ENCODE peak calls at places on chromosomes 13 and 19, in six cellular contexts. One of them, this sample, is unnamed.

GRCh38 chr19:35021596-35021995 is 8.7 kb upstream of the SCN1B start:
- DNase-seq in heart right ventricle: no peak
- DNase-seq in mucosa of descending colon: no peak
- DNase-seq in K562: no peak
- DNase-seq in coronary artery: no peak
- DNase-seq in GM23248: no peak
- DNase-seq in this sample: no peak

GRCh38 chr19:44875666-44876418 is 15.2 kb upstream of the TOMM40 start:
- DNase-seq in mucosa of descending colon: peak; percentile 69
- DNase-seq in GM23248: no peak
- DNase-seq in coronary artery: no peak
- DNase-seq in K562: no peak
- DNase-seq in heart right ventricle: no peak
- DNase-seq in this sample: no peak

GRCh38 chr13:66323695-66324094 is 906.4 kb downstream of the PCDH9 start:
- DNase-seq in coronary artery: no peak
- DNase-seq in heart right ventricle: no peak
- DNase-seq in GM23248: no peak
- DNase-seq in mucosa of descending colon: no peak
- DNase-seq in K562: no peak
- DNase-seq in this sample: no peak

GRCh38 chr19:6215701-6216235 is 64.0 kb downstream of the MLLT1 start:
- DNase-seq in coronary artery: no peak
- DNase-seq in K562: no peak
- DNase-seq in GM23248: no peak
- DNase-seq in mucosa of descending colon: peak; percentile 17
- DNase-seq in heart right ventricle: no peak
- DNase-seq in this sample: no peak

GRCh38 chr19:6736169-6736916 is 1.0 kb downstream of the GPR108 start:
- DNase-seq in heart right ventricle: peak; percentile 77
- DNase-seq in K562: no peak
- DNase-seq in GM23248: peak; percentile 94
- DNase-seq in coronary artery: peak; percentile 89
- DNase-seq in mucosa of descending colon: peak; percentile 83
- DNase-seq in this sample: peak; percentile 75

GRCh38 chr19:7772752-7773291 is 9.8 kb downstream of the CLEC4M start:
- DNase-seq in coronary artery: no peak
- DNase-seq in K562: no peak
- DNase-seq in mucosa of descending colon: no peak
- DNase-seq in GM23248: peak; percentile 60
- DNase-seq in heart right ventricle: no peak
- DNase-seq in this sample: no peak

GRCh38 chr13:26678330-26678729 is 82.3 kb downstream of the GPR12 start:
- DNase-seq in coronary artery: no peak
- DNase-seq in GM23248: no peak
- DNase-seq in heart right ventricle: no peak
- DNase-seq in K562: no peak
- DNase-seq in mucosa of descending colon: no peak
- DNase-seq in this sample: no peak

GRCh38 chr13:51730927-51731326 is 73.0 kb downstream of the DHRS12 start:
- DNase-seq in K562: no peak
- DNase-seq in mucosa of descending colon: no peak
- DNase-seq in GM23248: no peak
- DNase-seq in coronary artery: no peak
- DNase-seq in heart right ventricle: no peak
- DNase-seq in this sample: no peak

GRCh38 chr13:29474991-29475390 is 120.5 kb downstream of the SLC7A1 start:
- DNase-seq in mucosa of descending colon: no peak
- DNase-seq in GM23248: peak; percentile 87
- DNase-seq in coronary artery: no peak
- DNase-seq in heart right ventricle: no peak
- DNase-seq in K562: no peak
- DNase-seq in this sample: no peak

GRCh38 chr13:112606125-112607001 is 18.4 kb upstream of the TUBGCP3 start:
- DNase-seq in coronary artery: peak; percentile 93
- DNase-seq in mucosa of descending colon: peak; percentile 97
- DNase-seq in K562: peak; percentile 90
- DNase-seq in heart right ventricle: peak; percentile 93
- DNase-seq in GM23248: peak; percentile 95
- DNase-seq in this sample: peak; percentile 94

GRCh38 chr13:113275387-113275786 is 21.7 kb upstream of the LAMP1 start:
- DNase-seq in heart right ventricle: no peak
- DNase-seq in GM23248: peak; percentile 81
- DNase-seq in K562: peak; percentile 65
- DNase-seq in mucosa of descending colon: peak; percentile 55
- DNase-seq in coronary artery: no peak
- DNase-seq in this sample: no peak

GRCh38 chr13:111074826-111075225 is 40.3 kb upstream of the ARHGEF7 start:
- DNase-seq in K562: no peak
- DNase-seq in GM23248: no peak
- DNase-seq in heart right ventricle: no peak
- DNase-seq in mucosa of descending colon: no peak
- DNase-seq in coronary artery: no peak
- DNase-seq in this sample: no peak

GRCh38 chr13:48302920-48303330 is 626 bp upstream of the RB1 start:
- DNase-seq in coronary artery: no peak
- DNase-seq in heart right ventricle: no peak
- DNase-seq in K562: no peak
- DNase-seq in mucosa of descending colon: no peak
- DNase-seq in GM23248: no peak
- DNase-seq in this sample: no peak

GRCh38 chr13:113904411-113904810 is 40.5 kb upstream of the GAS6 start:
- DNase-seq in K562: no peak
- DNase-seq in heart right ventricle: peak; percentile 62
- DNase-seq in coronary artery: peak; percentile 72
- DNase-seq in GM23248: peak; percentile 72
- DNase-seq in mucosa of descending colon: peak; percentile 56
- DNase-seq in this sample: peak; percentile 44

GRCh38 chr19:5254543-5254942 is 86.1 kb downstream of the PTPRS start:
- DNase-seq in K562: no peak
- DNase-seq in coronary artery: no peak
- DNase-seq in mucosa of descending colon: no peak
- DNase-seq in heart right ventricle: no peak
- DNase-seq in GM23248: no peak
- DNase-seq in this sample: no peak

GRCh38 chr13:79867248-79867647 is 386.3 kb downstream of the NDFIP2 start:
- DNase-seq in GM23248: no peak
- DNase-seq in heart right ventricle: no peak
- DNase-seq in mucosa of descending colon: no peak
- DNase-seq in coronary artery: no peak
- DNase-seq in K562: no peak
- DNase-seq in this sample: no peak

GRCh38 chr13:88704600-88705275 is 1033.6 kb downstream of the SLITRK5 start:
- DNase-seq in mucosa of descending colon: no peak
- DNase-seq in GM23248: no peak
- DNase-seq in heart right ventricle: no peak
- DNase-seq in K562: no peak
- DNase-seq in coronary artery: no peak
- DNase-seq in this sample: no peak

GRCh38 chr13:20945952-20946383 is 43.4 kb upstream of the XPO4 start:
- DNase-seq in K562: no peak
- DNase-seq in GM23248: peak; percentile 35
- DNase-seq in heart right ventricle: peak; percentile 26
- DNase-seq in coronary artery: no peak
- DNase-seq in mucosa of descending colon: no peak
- DNase-seq in this sample: no peak

GRCh38 chr19:53037101-53038097 is 7.1 kb upstream of the ERVV-2 start:
- DNase-seq in mucosa of descending colon: no peak
- DNase-seq in heart right ventricle: peak; percentile 5
- DNase-seq in GM23248: peak; percentile 87
- DNase-seq in K562: peak; percentile 39
- DNase-seq in coronary artery: no peak
- DNase-seq in this sample: no peak

GRCh38 chr13:19632915-19633339 is 532 bp upstream of the MPHOSPH8 start:
- DNase-seq in heart right ventricle: no peak
- DNase-seq in GM23248: no peak
- DNase-seq in mucosa of descending colon: no peak
- DNase-seq in coronary artery: no peak
- DNase-seq in K562: no peak
- DNase-seq in this sample: no peak

GRCh38 chr13:39781381-39781780 is 125.9 kb downstream of the COG6 start:
- DNase-seq in K562: no peak
- DNase-seq in GM23248: no peak
- DNase-seq in mucosa of descending colon: no peak
- DNase-seq in coronary artery: no peak
- DNase-seq in heart right ventricle: no peak
- DNase-seq in this sample: no peak
- H3K4me3 ChIP-seq in K562: no peak overlapping the region
- H3K4me3 ChIP-seq in GM23248: no peak overlapping the region
- H3K4me3 ChIP-seq in mucosa of descending colon: no peak overlapping the region
- H3K4me3 ChIP-seq in coronary artery: no peak overlapping the region
- H3K4me3 ChIP-seq in heart right ventricle: no peak overlapping the region
- H3K4me3 ChIP-seq in this sample: peak overlapping the region; percentile 6

DNA sequence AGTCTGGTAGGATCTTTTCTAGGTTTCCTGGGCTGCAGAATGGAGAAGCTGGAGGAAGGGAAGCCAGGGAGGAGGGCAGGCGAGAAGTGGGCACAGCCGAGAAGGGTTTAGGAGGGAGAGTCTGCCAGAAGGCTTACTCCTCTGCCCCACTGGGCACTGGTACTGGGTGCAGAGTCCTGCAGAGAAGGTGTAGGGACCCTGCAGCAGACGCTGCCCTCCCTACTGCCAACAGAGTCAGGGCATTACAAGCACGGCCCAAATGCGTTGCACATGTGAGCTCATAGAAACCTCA is 726 bp upstream of the PEPD start:
- DNase-seq in heart right ventricle: no peak
- DNase-seq in mucosa of descending colon: no peak
- DNase-seq in K562: no peak
- DNase-seq in coronary artery: no peak
- DNase-seq in GM23248: no peak
- DNase-seq in this sample: no peak
- H3K4me3 ChIP-seq in heart right ventricle: peak overlapping the region; percentile 69
- H3K4me3 ChIP-seq in mucosa of descending colon: no peak overlapping the region
- H3K4me3 ChIP-seq in K562: peak overlapping the region; percentile 65
- H3K4me3 ChIP-seq in coronary artery: peak overlapping the region; percentile 89
- H3K4me3 ChIP-seq in GM23248: peak overlapping the region; percentile 91
- H3K4me3 ChIP-seq in this sample: peak overlapping the region; percentile 97

DNA sequence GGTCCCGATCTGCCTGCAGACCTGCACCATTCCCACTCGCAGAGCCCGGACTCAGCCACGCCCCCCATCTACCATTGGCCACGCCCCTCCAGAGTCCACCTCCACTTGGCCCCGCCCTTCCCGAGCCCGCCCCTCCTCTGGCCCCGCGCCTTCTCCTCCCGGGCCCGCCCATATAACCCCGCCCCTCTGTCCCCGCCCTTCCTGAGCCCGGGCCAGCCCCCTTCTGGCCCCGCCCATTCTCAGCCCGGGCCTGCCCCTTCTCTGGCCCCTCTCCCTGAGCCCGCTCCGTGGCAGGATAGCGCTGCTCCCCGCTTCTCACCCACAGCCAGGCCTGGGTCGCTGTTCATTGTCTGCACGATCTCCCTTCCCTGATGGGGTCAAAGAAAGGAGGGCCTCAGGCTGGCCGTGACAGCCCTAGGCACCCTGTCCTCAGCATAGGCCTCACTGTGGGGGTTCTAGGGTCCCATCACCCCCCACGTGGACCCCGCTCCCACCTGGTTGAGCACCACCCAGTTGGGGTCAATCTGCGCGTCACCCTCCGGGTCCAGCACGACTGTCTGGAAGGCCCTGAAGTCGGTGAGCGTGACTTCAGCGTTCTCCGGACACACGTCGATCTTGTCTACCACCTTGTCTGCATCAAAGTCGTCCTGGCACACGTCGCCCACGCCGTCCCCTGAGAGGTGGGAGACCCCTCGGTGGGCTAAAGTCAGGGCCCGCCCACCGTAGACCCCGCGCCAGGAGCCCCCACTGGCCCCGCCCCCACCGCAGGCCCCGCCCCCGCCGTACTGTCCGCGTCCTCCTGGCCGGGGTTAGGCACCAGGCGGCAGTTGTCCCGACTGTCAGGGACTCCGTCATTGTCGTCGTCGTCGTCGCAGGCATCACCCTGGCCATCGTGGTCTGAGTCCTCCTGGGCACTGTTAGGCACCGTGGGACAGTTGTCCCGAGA is 5.7 kb downstream of the COMP start:
- DNase-seq in K562: peak; percentile 100
- DNase-seq in heart right ventricle: peak; percentile 53
- DNase-seq in coronary artery: no peak
- DNase-seq in mucosa of descending colon: peak; percentile 92
- DNase-seq in GM23248: peak; percentile 89
- DNase-seq in this sample: no peak
- H3K4me3 ChIP-seq in K562: peak overlapping the region; percentile 33
- H3K4me3 ChIP-seq in heart right ventricle: no peak overlapping the region
- H3K4me3 ChIP-seq in coronary artery: peak overlapping the region; percentile 54
- H3K4me3 ChIP-seq in mucosa of descending colon: no peak overlapping the region
- H3K4me3 ChIP-seq in GM23248: no peak overlapping the region
- H3K4me3 ChIP-seq in this sample: peak overlapping the region; percentile 41

DNA sequence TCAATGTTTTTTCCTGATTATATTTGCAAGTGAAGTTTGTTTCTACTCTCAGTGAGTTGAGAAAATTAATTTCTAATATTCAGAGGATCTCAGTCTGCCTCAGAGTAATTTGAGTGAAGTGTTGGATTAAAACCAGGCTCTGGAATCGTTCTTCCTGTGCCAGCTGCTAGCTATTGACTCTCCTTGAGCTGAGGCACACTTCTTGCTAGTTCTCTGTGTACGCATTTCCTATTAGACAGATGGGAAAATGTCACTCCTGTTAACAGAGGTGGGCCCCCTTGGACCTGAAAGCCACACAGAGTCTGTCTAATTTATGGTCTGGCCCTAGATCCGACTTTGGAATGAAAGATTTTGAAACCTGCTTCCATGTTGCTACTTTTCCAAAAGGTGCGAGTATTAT is 107.6 kb upstream of the RNF113B start:
- DNase-seq in heart right ventricle: no peak
- DNase-seq in coronary artery: no peak
- DNase-seq in mucosa of descending colon: no peak
- DNase-seq in K562: no peak
- DNase-seq in GM23248: no peak
- DNase-seq in this sample: no peak
- H3K4me3 ChIP-seq in heart right ventricle: no peak overlapping the region
- H3K4me3 ChIP-seq in coronary artery: no peak overlapping the region
- H3K4me3 ChIP-seq in mucosa of descending colon: no peak overlapping the region
- H3K4me3 ChIP-seq in K562: no peak overlapping the region
- H3K4me3 ChIP-seq in GM23248: no peak overlapping the region
- H3K4me3 ChIP-seq in this sample: no peak overlapping the region

DNA sequence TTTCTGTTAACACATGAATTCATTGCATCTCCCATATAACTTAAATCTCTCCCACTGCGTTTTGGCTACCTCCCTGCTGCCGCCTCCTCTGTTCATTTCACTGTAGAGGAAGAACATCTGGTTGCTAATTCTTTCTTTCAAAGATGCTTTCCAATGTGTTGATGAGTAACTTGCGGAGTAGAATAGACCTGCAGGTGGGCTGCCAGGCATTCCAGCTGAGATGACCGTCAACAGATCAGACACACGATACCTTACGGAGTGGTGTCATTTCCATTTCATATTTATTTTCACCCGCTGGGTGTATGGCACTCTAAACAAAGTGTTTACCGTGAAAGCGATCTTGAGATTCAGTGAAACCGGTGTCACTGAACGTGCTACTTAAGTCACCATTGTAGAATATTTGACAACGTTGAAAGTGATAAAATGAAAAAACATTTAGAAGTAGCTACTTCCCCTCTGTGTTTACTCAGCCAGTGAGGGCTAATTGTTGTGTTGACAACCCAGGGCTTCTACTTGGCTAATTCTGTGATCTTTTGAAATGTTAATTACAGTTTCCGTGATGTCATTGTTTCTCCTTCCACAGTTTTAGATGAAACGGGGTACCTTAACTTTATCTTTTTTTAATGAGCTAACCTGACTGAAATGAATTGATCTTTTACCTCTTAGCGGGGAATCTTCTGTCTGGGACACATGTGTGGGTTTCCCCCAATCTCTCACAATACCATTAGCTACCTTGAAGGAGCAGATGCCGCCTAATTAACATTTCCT is 228.5 kb upstream of the ARGLU1 start:
- DNase-seq in mucosa of descending colon: no peak
- DNase-seq in K562: no peak
- DNase-seq in coronary artery: no peak
- DNase-seq in GM23248: no peak
- DNase-seq in heart right ventricle: no peak
- DNase-seq in this sample: no peak
- H3K4me3 ChIP-seq in mucosa of descending colon: no peak overlapping the region
- H3K4me3 ChIP-seq in K562: no peak overlapping the region
- H3K4me3 ChIP-seq in coronary artery: peak overlapping the region; percentile 56
- H3K4me3 ChIP-seq in GM23248: no peak overlapping the region
- H3K4me3 ChIP-seq in heart right ventricle: no peak overlapping the region
- H3K4me3 ChIP-seq in this sample: peak overlapping the region; percentile 42